ENCODE peak calls at places on chromosomes 16 and 17, in six cellular contexts. H is small intestine; P is naive thymus-derived CD4-positive, alpha-beta T cell; E is stomach; Q is right atrium auricular region; V is left ventricle myocardium inferior. Z is an unnamed sample.

GRCh38 chr17:79771276-79771675 is 6.7 kb upstream of the CBX2 start:
- DNase-seq in H (no peak), P (no peak), E (no peak), Q (no peak), V (no peak), Z (no peak)

GRCh38 chr17:7440113-7440822 is 956 bp downstream of the FGF11 start:
- DNase-seq in H (peak), P (peak), E (peak), Q (peak), V (peak), Z (no peak)

GRCh38 chr16:68070811-68071546 is 14.2 kb upstream of the NFATC3 start:
- DNase-seq in H (no peak), P (no peak), E (no peak), Q (no peak), V (no peak), Z (no peak)

GRCh38 chr17:82619211-82619610 is 29.0 kb downstream of the WDR45B start:
- DNase-seq in H (no peak), P (no peak), E (no peak), Q (no peak), V (no peak), Z (no peak)

GRCh38 chr16:85490971-85491771 is 122.0 kb upstream of the GSE1 start:
- DNase-seq in H (peak), P (no peak), E (peak), Q (no peak), V (no peak), Z (no peak)

GRCh38 chr16:52408197-52408845 is 138.6 kb downstream of the TOX3 start:
- DNase-seq in H (peak), P (no peak), E (no peak), Q (no peak), V (no peak), Z (no peak)

GRCh38 chr16:4580245-4580644 is 24.1 kb downstream of the C16orf96 start:
- DNase-seq in H (no peak), P (no peak), E (no peak), Q (no peak), V (no peak), Z (peak)

GRCh38 chr16:85462405-85463227 is 150.5 kb upstream of the GSE1 start:
- DNase-seq in H (peak), P (no peak), E (peak), Q (no peak), V (peak), Z (no peak)

GRCh38 chr17:82217530-82218204 is 5.0 kb upstream of the CCDC57 start:
- DNase-seq in H (no peak), P (no peak), E (peak), Q (no peak), V (peak), Z (no peak)

GRCh38 chr17:17351901-17352781 is 49.0 kb downstream of the NT5M start:
- DNase-seq in H (no peak), P (no peak), E (peak), Q (peak), V (peak), Z (no peak)

GRCh38 chr17:59165933-59166342 is 10.4 kb downstream of the PRR11 start:
- DNase-seq in H (peak), P (peak), E (peak), Q (no peak), V (no peak), Z (peak)

GRCh38 chr17:59161477-59161876 is 5.9 kb downstream of the PRR11 start:
- DNase-seq in H (no peak), P (no peak), E (no peak), Q (no peak), V (no peak), Z (no peak)

GRCh38 chr17:59155439-59156177 is at the start of gene PRR11:
- DNase-seq in H (peak), P (no peak), E (peak), Q (peak), V (peak), Z (peak)

GRCh38 chr17:59154721-59155438 is at the start of gene SKA2:
- DNase-seq in H (no peak), P (peak), E (peak), Q (peak), V (peak), Z (peak)

DNA sequence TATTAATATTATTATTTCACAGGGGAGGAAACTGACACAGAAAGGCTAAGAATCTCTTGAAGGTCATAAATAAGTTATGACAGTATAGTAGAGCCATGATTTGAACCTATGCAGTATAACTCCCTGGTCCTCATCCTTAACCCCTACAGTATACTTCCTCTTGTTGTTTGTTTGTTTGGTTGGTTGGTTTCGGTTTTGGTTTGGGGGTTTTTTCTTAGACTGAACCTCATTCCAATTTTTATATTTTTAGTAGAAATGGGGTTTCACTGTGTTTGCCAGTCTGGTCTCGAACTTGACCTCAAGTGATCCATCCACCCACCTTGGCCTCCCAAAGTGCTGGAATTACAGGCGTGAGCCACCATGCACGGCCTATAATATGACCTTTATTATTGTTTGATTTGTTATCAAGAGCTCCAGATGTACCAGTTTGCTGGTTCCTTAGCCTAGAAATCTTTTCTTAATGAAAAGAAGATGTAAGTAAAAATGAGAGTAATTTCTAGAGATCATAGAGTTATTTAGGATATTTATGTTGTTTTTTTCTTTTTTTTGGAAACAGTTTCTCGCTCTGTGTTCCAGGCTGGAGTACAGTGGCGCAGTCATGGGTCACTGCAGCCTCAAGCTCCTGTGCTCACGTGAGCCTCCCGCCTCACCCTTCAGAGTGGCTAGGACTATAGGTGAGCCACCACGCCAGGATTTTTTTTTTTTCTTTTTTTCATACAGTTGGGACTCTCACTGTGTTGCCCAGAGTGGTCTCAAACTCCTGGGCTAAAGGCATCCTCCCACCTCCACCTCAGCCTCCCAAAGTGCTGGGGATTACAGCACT is 4.9 kb downstream of the PRR11 start:
- DNase-seq in H (peak), P (no peak), E (no peak), Q (no peak), V (no peak), Z (no peak)
- H3K27ac ChIP-seq in H (no peak), P (no peak), E (no peak), Q (no peak), V (no peak), Z (peak)

DNA sequence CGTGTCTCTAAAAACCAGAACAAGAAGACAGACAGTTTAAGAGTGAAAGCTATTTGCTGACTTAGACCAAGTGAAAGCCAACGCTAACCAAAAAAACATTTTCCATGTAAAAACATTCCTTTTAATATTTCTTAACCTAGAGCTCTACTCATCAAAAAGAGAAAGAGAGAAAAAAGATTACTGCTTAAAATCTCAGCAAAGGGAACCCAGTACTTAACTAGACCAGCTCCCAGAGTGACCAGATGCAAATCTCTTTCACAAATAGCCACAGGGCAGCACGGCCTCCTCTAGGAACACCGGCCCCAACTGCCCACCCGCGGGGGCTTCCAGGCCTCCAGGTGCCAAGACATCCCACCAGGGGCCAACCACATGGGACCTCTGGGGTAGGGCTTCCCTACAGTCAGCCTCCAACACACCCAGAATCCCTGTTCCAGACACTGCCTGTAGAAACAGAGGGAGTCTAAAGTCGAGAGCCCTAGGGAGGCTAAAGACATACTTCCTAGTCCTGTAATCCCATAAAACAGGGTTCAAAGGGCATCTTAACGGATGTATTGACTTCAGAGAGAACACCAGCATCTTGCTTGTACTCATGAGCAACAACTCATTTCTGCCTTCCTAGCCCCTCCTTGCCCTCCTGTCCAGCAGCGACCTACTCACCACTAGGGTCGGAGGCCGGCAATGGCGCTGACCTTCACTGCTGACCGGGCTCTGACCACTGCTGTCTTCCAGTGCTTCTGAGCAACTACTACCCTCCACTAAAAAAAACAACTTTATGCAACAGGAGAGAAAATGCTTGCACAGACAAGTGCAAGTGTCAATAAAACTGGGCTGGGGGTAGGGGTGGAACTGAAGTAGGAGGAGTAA is 21.3 kb downstream of the ZCCHC14 start:
- DNase-seq in H (peak), P (no peak), E (no peak), Q (no peak), V (no peak), Z (no peak)
- H3K27ac ChIP-seq in H (peak), P (no peak), E (peak), Q (peak), V (peak), Z (peak)

GRCh38 chr17:34305606-34306005 is 13.6 kb upstream of the CCL8 start:
- DNase-seq in H (no peak), P (no peak), E (no peak), Q (peak), V (no peak), Z (no peak)

GRCh38 chr17:34306466-34306865 is 12.8 kb upstream of the CCL8 start:
- DNase-seq in H (peak), P (no peak), E (no peak), Q (peak), V (no peak), Z (peak)

GRCh38 chr17:34305061-34305460 is 14.2 kb upstream of the CCL8 start:
- DNase-seq in H (no peak), P (no peak), E (no peak), Q (no peak), V (no peak), Z (no peak)

GRCh38 chr17:34308376-34308775 is 10.9 kb upstream of the CCL8 start:
- DNase-seq in H (no peak), P (no peak), E (no peak), Q (peak), V (no peak), Z (no peak)

GRCh38 chr17:34307110-34307509 is 12.1 kb upstream of the CCL8 start:
- DNase-seq in H (no peak), P (no peak), E (no peak), Q (peak), V (peak), Z (no peak)
- H3K27ac ChIP-seq in H (no peak), P (no peak), E (peak), Q (peak), V (peak), Z (no peak)

GRCh38 chr16:88448461-88449266 is 4.4 kb upstream of the ZFPM1 start:
- DNase-seq in H (no peak), P (no peak), E (no peak), Q (no peak), V (no peak), Z (no peak)
- H3K27ac ChIP-seq in H (no peak), P (no peak), E (no peak), Q (no peak), V (no peak), Z (no peak)

GRCh38 chr16:66563574-66564334 is 2.5 kb upstream of the CMTM1 start:
- DNase-seq in H (no peak), P (no peak), E (no peak), Q (no peak), V (no peak), Z (no peak)
- H3K27ac ChIP-seq in H (no peak), P (no peak), E (no peak), Q (no peak), V (no peak), Z (no peak)

DNA sequence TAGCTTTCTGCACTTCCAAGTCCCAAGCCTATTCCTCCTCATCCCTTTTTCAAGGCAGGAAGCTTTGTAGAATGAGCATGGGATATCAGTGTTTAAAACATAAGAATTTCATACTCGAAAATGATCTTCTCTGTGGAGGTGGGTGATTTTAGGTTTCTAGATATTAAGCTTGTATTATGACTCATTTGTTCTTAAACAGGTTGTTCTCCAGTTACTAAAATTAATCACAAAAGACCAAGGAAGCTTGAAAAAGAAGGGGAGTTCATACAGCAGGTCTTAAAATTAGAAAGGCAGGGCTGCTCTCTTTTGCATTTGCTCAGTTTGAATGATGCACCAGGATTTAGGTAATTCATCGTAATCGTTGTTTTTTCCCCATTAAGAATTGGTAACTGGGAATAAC is 208.7 kb downstream of the PRKCA start:
- DNase-seq in H (no peak), P (no peak), E (no peak), Q (no peak), V (no peak), Z (no peak)
- H3K27ac ChIP-seq in H (no peak), P (no peak), E (no peak), Q (no peak), V (no peak), Z (no peak)

GRCh38 chr17:29107084-29107483 is 64.1 kb downstream of the PIPOX start:
- DNase-seq in H (no peak), P (no peak), E (no peak), Q (no peak), V (no peak), Z (no peak)
- H3K27ac ChIP-seq in H (no peak), P (no peak), E (no peak), Q (no peak), V (peak), Z (no peak)

GRCh38 chr17:40530531-40530987 is 29.1 kb upstream of the TNS4 start:
- DNase-seq in H (no peak), P (no peak), E (no peak), Q (no peak), V (no peak), Z (no peak)

GRCh38 chr17:40526668-40527067 is 25.2 kb upstream of the TNS4 start:
- DNase-seq in H (no peak), P (no peak), E (no peak), Q (no peak), V (no peak), Z (no peak)

GRCh38 chr17:40530988-40531971 is 29.9 kb upstream of the TNS4 start:
- DNase-seq in H (no peak), P (peak), E (no peak), Q (no peak), V (no peak), Z (no peak)

GRCh38 chr17:40529991-40530390 is 28.6 kb upstream of the TNS4 start:
- DNase-seq in H (no peak), P (no peak), E (no peak), Q (no peak), V (no peak), Z (no peak)

DNA sequence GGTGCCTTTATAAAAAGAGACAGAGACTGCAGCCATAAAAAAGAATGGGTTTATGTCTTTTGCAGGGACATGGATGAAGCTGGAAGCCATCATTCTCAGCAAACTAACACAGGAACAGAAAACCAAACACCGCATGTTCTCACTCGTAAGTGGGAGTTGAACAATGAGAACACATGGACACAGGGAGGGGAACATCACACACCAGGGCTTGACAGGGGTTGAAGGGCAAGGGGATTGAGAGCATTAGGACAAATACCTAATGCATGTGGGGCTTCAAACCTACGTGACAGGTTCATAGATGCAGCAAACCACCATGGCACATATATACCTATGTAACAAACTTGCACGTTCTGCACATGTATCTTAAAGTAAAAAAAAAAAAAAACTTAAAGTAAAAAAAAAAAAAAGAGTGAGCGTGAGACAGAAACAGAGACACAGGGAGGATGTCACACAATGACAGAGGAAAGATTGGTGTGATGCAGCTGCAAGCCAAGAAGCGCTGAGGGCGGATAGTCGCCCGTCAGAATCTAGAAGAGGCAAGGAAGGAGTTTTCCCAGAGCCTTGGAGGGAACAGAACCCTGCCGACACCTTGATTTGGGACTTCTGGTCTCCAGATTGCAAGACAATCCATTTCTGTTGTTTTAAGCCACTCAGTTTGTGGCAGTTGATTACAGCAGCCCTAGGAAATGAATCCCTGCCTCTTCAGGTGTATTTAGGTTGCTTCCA is 27.4 kb upstream of the TNS4 start:
- DNase-seq in H (no peak), P (no peak), E (no peak), Q (no peak), V (no peak), Z (no peak)
- H3K27ac ChIP-seq in H (no peak), P (no peak), E (no peak), Q (no peak), V (no peak), Z (peak)

DNA sequence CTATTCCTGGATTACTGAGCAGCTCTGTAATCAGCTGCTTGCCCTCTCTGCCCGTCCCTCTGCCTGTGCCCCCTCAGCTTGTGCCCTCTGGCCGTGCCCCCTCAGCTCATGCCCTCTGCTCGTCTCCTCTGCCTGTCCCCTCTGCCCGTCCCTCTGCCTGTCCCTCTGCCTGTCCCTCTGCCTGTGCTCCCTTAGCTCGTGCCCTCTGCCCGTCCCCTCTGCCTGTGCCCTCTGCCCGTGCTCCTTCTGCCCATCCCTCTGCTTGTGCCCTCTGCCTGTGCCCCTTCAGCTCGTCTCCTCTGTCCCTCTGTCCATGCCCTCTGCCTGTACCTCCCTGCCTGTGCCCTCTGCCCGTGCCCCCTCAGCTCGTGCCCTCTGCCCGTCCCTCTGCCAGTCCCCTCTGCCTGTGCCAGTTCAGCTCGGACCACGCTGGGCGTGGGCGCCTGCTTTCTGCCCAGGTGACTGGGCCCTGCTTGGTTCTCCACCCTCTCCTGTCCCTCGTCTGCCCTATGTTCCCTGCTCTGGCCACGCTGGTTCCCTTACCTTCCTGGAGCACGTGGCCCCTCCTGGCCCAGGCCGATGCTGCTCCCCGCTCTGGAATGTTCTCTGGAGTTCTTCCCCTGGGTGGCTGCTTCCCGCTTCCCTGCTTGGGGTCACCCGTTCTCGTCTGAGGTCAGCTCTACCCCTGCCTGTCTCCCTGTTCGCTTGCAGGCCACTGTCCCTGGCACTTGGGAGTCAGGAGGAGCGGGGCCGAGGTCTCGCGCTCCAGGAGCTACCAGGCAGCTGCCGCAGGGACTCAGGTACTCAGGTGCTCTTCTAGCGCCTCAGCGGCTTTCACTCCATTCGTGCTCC is 63.9 kb downstream of the BANP start:
- DNase-seq in H (no peak), P (no peak), E (peak), Q (no peak), V (no peak), Z (no peak)
- H3K27ac ChIP-seq in H (no peak), P (no peak), E (no peak), Q (no peak), V (no peak), Z (no peak)

Z was measured in RWPE1.